ENCODE peak calls at places on chromosomes 11 and 22, in seven cellular contexts. One of them, this sample, is unnamed.

GRCh38 chr22:44755418-44755817 is 3.0 kb downstream of the ARHGAP8 start:
- DNase-seq in upper lobe of right lung: no peak
- DNase-seq in left ventricle myocardium inferior: no peak
- DNase-seq in brain microvascular endothelial cell: no peak
- DNase-seq in neural crest cell: no peak
- DNase-seq in OCI-LY7: no peak
- DNase-seq in dorsolateral prefrontal cortex: no peak
- DNase-seq in this sample: no peak

GRCh38 chr22:42169055-42169469 is 38.5 kb upstream of the CYP2D6 start:
- DNase-seq in upper lobe of right lung: no peak
- DNase-seq in left ventricle myocardium inferior: peak
- DNase-seq in brain microvascular endothelial cell: peak
- DNase-seq in neural crest cell: peak
- DNase-seq in OCI-LY7: peak
- DNase-seq in dorsolateral prefrontal cortex: peak
- DNase-seq in this sample: no peak

GRCh38 chr22:30423296-30423958 is 2.1 kb upstream of the MTFP1 start:
- DNase-seq in upper lobe of right lung: peak
- DNase-seq in left ventricle myocardium inferior: peak
- DNase-seq in brain microvascular endothelial cell: no peak
- DNase-seq in neural crest cell: no peak
- DNase-seq in OCI-LY7: peak
- DNase-seq in dorsolateral prefrontal cortex: peak
- DNase-seq in this sample: no peak

GRCh38 chr11:1075341-1075911 is 752 bp downstream of the MUC2 start:
- DNase-seq in upper lobe of right lung: peak
- DNase-seq in left ventricle myocardium inferior: no peak
- DNase-seq in brain microvascular endothelial cell: no peak
- DNase-seq in neural crest cell: no peak
- DNase-seq in OCI-LY7: no peak
- DNase-seq in dorsolateral prefrontal cortex: peak
- DNase-seq in this sample: peak

GRCh38 chr11:89381094-89381493 is 110.1 kb downstream of the NOX4 start:
- DNase-seq in upper lobe of right lung: no peak
- DNase-seq in left ventricle myocardium inferior: no peak
- DNase-seq in brain microvascular endothelial cell: peak
- DNase-seq in neural crest cell: no peak
- DNase-seq in OCI-LY7: no peak
- DNase-seq in dorsolateral prefrontal cortex: no peak
- DNase-seq in this sample: no peak

GRCh38 chr22:23064381-23065068 is 5.8 kb upstream of the GNAZ start:
- DNase-seq in upper lobe of right lung: peak
- DNase-seq in left ventricle myocardium inferior: no peak
- DNase-seq in brain microvascular endothelial cell: no peak
- DNase-seq in neural crest cell: no peak
- DNase-seq in OCI-LY7: no peak
- DNase-seq in dorsolateral prefrontal cortex: peak
- DNase-seq in this sample: peak

GRCh38 chr11:98155696-98156095 is 865.1 kb upstream of the CNTN5 start:
- DNase-seq in upper lobe of right lung: no peak
- DNase-seq in left ventricle myocardium inferior: no peak
- DNase-seq in brain microvascular endothelial cell: peak
- DNase-seq in neural crest cell: no peak
- DNase-seq in OCI-LY7: no peak
- DNase-seq in dorsolateral prefrontal cortex: no peak
- DNase-seq in this sample: no peak

GRCh38 chr11:48051217-48051848 is 71.0 kb downstream of the PTPRJ start:
- DNase-seq in upper lobe of right lung: no peak
- DNase-seq in left ventricle myocardium inferior: no peak
- DNase-seq in brain microvascular endothelial cell: no peak
- DNase-seq in neural crest cell: no peak
- DNase-seq in OCI-LY7: peak
- DNase-seq in dorsolateral prefrontal cortex: no peak
- DNase-seq in this sample: no peak

GRCh38 chr22:44362249-44363040 is 49.7 kb upstream of the SHISAL1 start:
- DNase-seq in upper lobe of right lung: peak
- DNase-seq in left ventricle myocardium inferior: no peak
- DNase-seq in brain microvascular endothelial cell: no peak
- DNase-seq in neural crest cell: no peak
- DNase-seq in OCI-LY7: no peak
- DNase-seq in dorsolateral prefrontal cortex: no peak
- DNase-seq in this sample: peak

GRCh38 chr22:49390954-49391353 is 436.7 kb downstream of the BRD1 start:
- DNase-seq in upper lobe of right lung: no peak
- DNase-seq in left ventricle myocardium inferior: no peak
- DNase-seq in brain microvascular endothelial cell: no peak
- DNase-seq in neural crest cell: no peak
- DNase-seq in OCI-LY7: no peak
- DNase-seq in dorsolateral prefrontal cortex: no peak
- DNase-seq in this sample: no peak

GRCh38 chr22:31496735-31497146 is 405 bp downstream of the SFI1 start:
- DNase-seq in upper lobe of right lung: peak
- DNase-seq in left ventricle myocardium inferior: no peak
- DNase-seq in brain microvascular endothelial cell: peak
- DNase-seq in neural crest cell: no peak
- DNase-seq in OCI-LY7: peak
- DNase-seq in dorsolateral prefrontal cortex: peak
- DNase-seq in this sample: no peak

GRCh38 chr11:70225629-70226582 is 22.8 kb downstream of the FADD start:
- DNase-seq in upper lobe of right lung: no peak
- DNase-seq in left ventricle myocardium inferior: no peak
- DNase-seq in brain microvascular endothelial cell: no peak
- DNase-seq in neural crest cell: no peak
- DNase-seq in OCI-LY7: no peak
- DNase-seq in dorsolateral prefrontal cortex: no peak
- DNase-seq in this sample: no peak

GRCh38 chr11:49208006-49208721 is at the start of gene FOLH1:
- DNase-seq in upper lobe of right lung: peak
- DNase-seq in left ventricle myocardium inferior: peak
- DNase-seq in brain microvascular endothelial cell: no peak
- DNase-seq in neural crest cell: no peak
- DNase-seq in OCI-LY7: no peak
- DNase-seq in dorsolateral prefrontal cortex: peak
- DNase-seq in this sample: peak

GRCh38 chr11:9362393-9362863 is 22.0 kb upstream of the IPO7 start:
- DNase-seq in upper lobe of right lung: no peak
- DNase-seq in left ventricle myocardium inferior: no peak
- DNase-seq in brain microvascular endothelial cell: no peak
- DNase-seq in neural crest cell: no peak
- DNase-seq in OCI-LY7: no peak
- DNase-seq in dorsolateral prefrontal cortex: no peak
- DNase-seq in this sample: no peak

GRCh38 chr11:122339661-122340060 is 223.6 kb upstream of the BLID start:
- DNase-seq in upper lobe of right lung: no peak
- DNase-seq in left ventricle myocardium inferior: no peak
- DNase-seq in brain microvascular endothelial cell: peak
- DNase-seq in neural crest cell: no peak
- DNase-seq in OCI-LY7: no peak
- DNase-seq in dorsolateral prefrontal cortex: no peak
- DNase-seq in this sample: no peak

GRCh38 chr22:35381424-35381772 is 502 bp downstream of the HMOX1 start:
- DNase-seq in upper lobe of right lung: no peak
- DNase-seq in left ventricle myocardium inferior: no peak
- DNase-seq in brain microvascular endothelial cell: no peak
- DNase-seq in neural crest cell: no peak
- DNase-seq in OCI-LY7: no peak
- DNase-seq in dorsolateral prefrontal cortex: no peak
- DNase-seq in this sample: no peak

GRCh38 chr11:118046051-118046963 is 30.6 kb upstream of the TMPRSS4 start:
- DNase-seq in upper lobe of right lung: no peak
- DNase-seq in left ventricle myocardium inferior: no peak
- DNase-seq in brain microvascular endothelial cell: no peak
- DNase-seq in neural crest cell: no peak
- DNase-seq in OCI-LY7: no peak
- DNase-seq in dorsolateral prefrontal cortex: no peak
- DNase-seq in this sample: no peak

GRCh38 chr11:83456075-83456474 is 169.9 kb upstream of the CCDC90B start:
- DNase-seq in upper lobe of right lung: no peak
- DNase-seq in left ventricle myocardium inferior: no peak
- DNase-seq in brain microvascular endothelial cell: no peak
- DNase-seq in neural crest cell: peak
- DNase-seq in OCI-LY7: no peak
- DNase-seq in dorsolateral prefrontal cortex: peak
- DNase-seq in this sample: peak

GRCh38 chr11:88535916-88536547 is 198.5 kb upstream of the CTSC start:
- DNase-seq in upper lobe of right lung: no peak
- DNase-seq in left ventricle myocardium inferior: no peak
- DNase-seq in brain microvascular endothelial cell: no peak
- DNase-seq in neural crest cell: no peak
- DNase-seq in OCI-LY7: no peak
- DNase-seq in dorsolateral prefrontal cortex: no peak
- DNase-seq in this sample: no peak

GRCh38 chr11:118902336-118903203 is 18.9 kb downstream of the CXCR5 start:
- DNase-seq in upper lobe of right lung: peak
- DNase-seq in left ventricle myocardium inferior: no peak
- DNase-seq in brain microvascular endothelial cell: no peak
- DNase-seq in neural crest cell: no peak
- DNase-seq in OCI-LY7: no peak
- DNase-seq in dorsolateral prefrontal cortex: no peak
- DNase-seq in this sample: peak

GRCh38 chr11:8230921-8231847 is 32.5 kb downstream of the LMO1 start:
- DNase-seq in upper lobe of right lung: peak
- DNase-seq in left ventricle myocardium inferior: no peak
- DNase-seq in brain microvascular endothelial cell: no peak
- DNase-seq in neural crest cell: no peak
- DNase-seq in OCI-LY7: no peak
- DNase-seq in dorsolateral prefrontal cortex: no peak
- DNase-seq in this sample: peak

GRCh38 chr11:90113541-90113940 is 20.9 kb upstream of the NAALAD2 start:
- DNase-seq in upper lobe of right lung: no peak
- DNase-seq in left ventricle myocardium inferior: no peak
- DNase-seq in brain microvascular endothelial cell: no peak
- DNase-seq in neural crest cell: no peak
- DNase-seq in OCI-LY7: peak
- DNase-seq in dorsolateral prefrontal cortex: no peak
- DNase-seq in this sample: no peak

GRCh38 chr22:49548356-49549202 is 279.1 kb downstream of the BRD1 start:
- DNase-seq in upper lobe of right lung: peak
- DNase-seq in left ventricle myocardium inferior: no peak
- DNase-seq in brain microvascular endothelial cell: no peak
- DNase-seq in neural crest cell: no peak
- DNase-seq in OCI-LY7: no peak
- DNase-seq in dorsolateral prefrontal cortex: peak
- DNase-seq in this sample: no peak

GRCh38 chr22:25090225-25090651 is 109.4 kb upstream of the CRYBB3 start:
- DNase-seq in upper lobe of right lung: no peak
- DNase-seq in left ventricle myocardium inferior: no peak
- DNase-seq in brain microvascular endothelial cell: no peak
- DNase-seq in neural crest cell: no peak
- DNase-seq in OCI-LY7: no peak
- DNase-seq in dorsolateral prefrontal cortex: no peak
- DNase-seq in this sample: no peak

GRCh38 chr22:42344391-42344861 is 74.0 kb upstream of the TCF20 start:
- DNase-seq in upper lobe of right lung: no peak
- DNase-seq in left ventricle myocardium inferior: peak
- DNase-seq in brain microvascular endothelial cell: peak
- DNase-seq in neural crest cell: no peak
- DNase-seq in OCI-LY7: no peak
- DNase-seq in dorsolateral prefrontal cortex: peak
- DNase-seq in this sample: no peak

GRCh38 chr11:33257897-33258630 is 883 bp downstream of the HIPK3 start:
- DNase-seq in upper lobe of right lung: peak
- DNase-seq in left ventricle myocardium inferior: peak
- DNase-seq in brain microvascular endothelial cell: peak
- DNase-seq in neural crest cell: peak
- DNase-seq in OCI-LY7: peak
- DNase-seq in dorsolateral prefrontal cortex: peak
- DNase-seq in this sample: no peak

GRCh38 chr11:65653229-65654225 is 9.2 kb downstream of the RELA start:
- DNase-seq in upper lobe of right lung: peak
- DNase-seq in left ventricle myocardium inferior: no peak
- DNase-seq in brain microvascular endothelial cell: no peak
- DNase-seq in neural crest cell: no peak
- DNase-seq in OCI-LY7: no peak
- DNase-seq in dorsolateral prefrontal cortex: peak
- DNase-seq in this sample: no peak
- TF ChIP-seq CTCF in upper lobe of right lung: no peak
- TF ChIP-seq CTCF in left ventricle myocardium inferior: no peak
- TF ChIP-seq CTCF in brain microvascular endothelial cell: no peak
- TF ChIP-seq CTCF in neural crest cell: no peak
- TF ChIP-seq CTCF in OCI-LY7: no peak
- TF ChIP-seq CTCF in dorsolateral prefrontal cortex: no peak
- TF ChIP-seq CTCF in this sample: no peak

GRCh38 chr11:135027461-135027860 is 615.4 kb upstream of the B3GAT1 start:
- DNase-seq in upper lobe of right lung: no peak
- DNase-seq in left ventricle myocardium inferior: no peak
- DNase-seq in brain microvascular endothelial cell: peak
- DNase-seq in neural crest cell: peak
- DNase-seq in OCI-LY7: peak
- DNase-seq in dorsolateral prefrontal cortex: no peak
- DNase-seq in this sample: no peak
- TF ChIP-seq CTCF in upper lobe of right lung: no peak
- TF ChIP-seq CTCF in left ventricle myocardium inferior: no peak
- TF ChIP-seq CTCF in brain microvascular endothelial cell: no peak
- TF ChIP-seq CTCF in neural crest cell: no peak
- TF ChIP-seq CTCF in OCI-LY7: no peak
- TF ChIP-seq CTCF in dorsolateral prefrontal cortex: no peak
- TF ChIP-seq CTCF in this sample: no peak

DNA sequence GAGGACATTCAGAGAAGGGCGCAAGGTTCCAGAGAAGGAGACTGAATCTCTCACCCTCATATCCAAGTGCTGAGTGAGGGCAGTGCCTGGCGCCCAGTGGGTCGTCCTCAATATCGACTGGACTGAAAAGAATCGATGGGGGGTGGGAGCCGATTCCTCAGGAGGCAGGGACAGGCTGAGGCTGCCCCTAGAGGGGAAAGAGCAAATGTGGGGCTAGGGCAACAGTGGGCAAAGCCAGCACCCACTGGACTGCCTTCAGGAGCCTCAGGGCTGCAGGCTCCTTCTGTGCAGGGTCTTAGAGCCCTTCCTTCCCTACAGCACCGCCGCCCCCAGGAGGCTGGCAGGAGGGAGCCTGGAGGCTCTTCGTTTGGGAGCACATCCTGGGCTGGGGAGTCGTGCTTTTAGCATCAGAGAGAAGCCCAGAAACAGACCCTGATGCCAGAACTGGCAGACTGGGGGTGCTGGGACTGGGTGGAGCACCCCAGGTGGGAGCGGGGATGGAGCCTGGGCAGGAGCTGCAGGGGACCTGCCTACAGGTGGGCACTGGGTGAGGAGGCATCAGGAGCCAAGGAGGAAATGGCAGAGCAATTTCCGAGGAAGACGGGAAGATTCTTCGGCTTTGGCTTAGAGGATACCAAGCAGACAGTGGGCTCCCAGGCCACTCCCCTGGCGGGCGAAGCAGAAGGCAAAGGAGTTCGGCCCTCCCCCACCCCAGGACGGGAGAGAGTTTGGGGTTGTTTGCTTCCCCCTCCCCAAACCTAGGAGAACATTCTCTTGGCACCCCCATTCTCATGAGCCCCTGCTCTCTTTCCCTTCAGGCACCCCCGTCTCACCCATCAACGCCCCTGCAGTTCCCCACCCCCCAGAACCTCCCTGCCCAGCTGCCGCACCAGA is 1.2 kb downstream of the SYT7 start:
- DNase-seq in upper lobe of right lung: no peak
- DNase-seq in left ventricle myocardium inferior: no peak
- DNase-seq in brain microvascular endothelial cell: no peak
- DNase-seq in neural crest cell: no peak
- DNase-seq in OCI-LY7: no peak
- DNase-seq in dorsolateral prefrontal cortex: no peak
- DNase-seq in this sample: no peak
- TF ChIP-seq CTCF in upper lobe of right lung: no peak
- TF ChIP-seq CTCF in left ventricle myocardium inferior: no peak
- TF ChIP-seq CTCF in brain microvascular endothelial cell: peak
- TF ChIP-seq CTCF in neural crest cell: no peak
- TF ChIP-seq CTCF in OCI-LY7: no peak
- TF ChIP-seq CTCF in dorsolateral prefrontal cortex: no peak
- TF ChIP-seq CTCF in this sample: no peak

GRCh38 chr11:76316726-76317125 is 64.2 kb downstream of the THAP12 start:
- DNase-seq in upper lobe of right lung: no peak
- DNase-seq in left ventricle myocardium inferior: no peak
- DNase-seq in brain microvascular endothelial cell: no peak
- DNase-seq in neural crest cell: no peak
- DNase-seq in OCI-LY7: no peak
- DNase-seq in dorsolateral prefrontal cortex: no peak
- DNase-seq in this sample: no peak
- TF ChIP-seq CTCF in upper lobe of right lung: no peak
- TF ChIP-seq CTCF in left ventricle myocardium inferior: no peak
- TF ChIP-seq CTCF in brain microvascular endothelial cell: no peak
- TF ChIP-seq CTCF in neural crest cell: no peak
- TF ChIP-seq CTCF in OCI-LY7: no peak
- TF ChIP-seq CTCF in dorsolateral prefrontal cortex: no peak
- TF ChIP-seq CTCF in this sample: no peak

This sample was measured in chondrocyte.